ENCODE peak calls at places on chromosomes 16 and 17, in six cellular contexts. A is transverse colon; F is activated CD4-positive, alpha-beta T cell treated with anti-CD3 and anti-CD28 coated beads for 48 hours; U is effector memory CD4-positive, alpha-beta T cell; L is GM13976; V is activated gamma-delta T cell treated with anti-CD3 and anti-CD28 coated beads, Interleukin-2, amount 50 U/mL, for 16 hours. H is an unnamed sample.

GRCh38 chr16:1180772-1181714 is 28.1 kb downstream of the CACNA1H start:
- DNase-seq in A (no peak), F (no peak), U (no peak), L (no peak), V (no peak), H (no peak)

GRCh38 chr17:65660947-65661346 is 99.5 kb upstream of the AXIN2 start:
- DNase-seq in A (no peak), F (no peak), U (no peak), L (no peak), V (no peak), H (no peak)

GRCh38 chr17:10600551-10600950 is 51.1 kb upstream of the MYH2 start:
- DNase-seq in A (no peak), F (no peak), U (no peak), L (no peak), V (no peak), H (no peak)

GRCh38 chr17:7732981-7733557 is 15.5 kb downstream of the DNAH2 start:
- DNase-seq in A (no peak), F (no peak), U (no peak), L (no peak), V (no peak), H (no peak)

GRCh38 chr16:48203974-48204824 is 39.9 kb upstream of the LONP2 start:
- DNase-seq in A (peak), F (no peak), U (no peak), L (no peak), V (no peak), H (no peak)

GRCh38 chr17:38705803-38706624 is 941 bp downstream of the MLLT6 start:
- DNase-seq in A (peak), F (peak), U (no peak), L (no peak), V (no peak), H (peak)

GRCh38 chr17:41621916-41622315 is 2.5 kb downstream of the KRT17 start:
- DNase-seq in A (no peak), F (no peak), U (no peak), L (no peak), V (no peak), H (no peak)

GRCh38 chr16:58024673-58025350 is 742 bp upstream of the MMP15 start:
- DNase-seq in A (peak), F (peak), U (no peak), L (no peak), V (no peak), H (peak)

GRCh38 chr16:23496826-23497542 is 13.3 kb downstream of the GGA2 start:
- DNase-seq in A (no peak), F (no peak), U (no peak), L (no peak), V (no peak), H (no peak)

GRCh38 chr17:76265624-76266243 is 586 bp downstream of the UBALD2 start:
- DNase-seq in A (peak), F (peak), U (peak), L (no peak), V (peak), H (no peak)

GRCh38 chr16:66131156-66131807 is 235.2 kb upstream of the CDH5 start:
- DNase-seq in A (no peak), F (no peak), U (no peak), L (no peak), V (no peak), H (no peak)

GRCh38 chr16:8632675-8633182 is 11.2 kb downstream of the METTL22 start:
- DNase-seq in A (peak), F (no peak), U (no peak), L (no peak), V (no peak), H (no peak)

GRCh38 chr17:57485566-57485865 is 229.2 kb downstream of the MSI2 start:
- DNase-seq in A (no peak), F (no peak), U (no peak), L (no peak), V (no peak), H (no peak)

GRCh38 chr17:58285422-58285810 is 4.7 kb upstream of the MPO start:
- DNase-seq in A (no peak), F (no peak), U (no peak), L (no peak), V (no peak), H (no peak)

GRCh38 chr17:45247429-45248131 is 14.3 kb downstream of the SPATA32 start:
- DNase-seq in A (peak), F (peak), U (peak), L (peak), V (peak), H (peak)

GRCh38 chr16:55501549-55502322 is 7.1 kb upstream of the LPCAT2 start:
- DNase-seq in A (peak), F (no peak), U (no peak), L (peak), V (no peak), H (no peak)

GRCh38 chr17:4675791-4676190 is 28.1 kb downstream of the PELP1 start:
- DNase-seq in A (no peak), F (no peak), U (no peak), L (no peak), V (no peak), H (no peak)

GRCh38 chr17:45693792-45694191 is 90.3 kb upstream of the CRHR1 start:
- DNase-seq in A (no peak), F (no peak), U (no peak), L (no peak), V (no peak), H (no peak)

GRCh38 chr17:32123782-32124181 is 18.5 kb upstream of the RHOT1 start:
- DNase-seq in A (no peak), F (no peak), U (no peak), L (no peak), V (no peak), H (no peak)

GRCh38 chr17:31085563-31085962 is 9.2 kb upstream of the NF1 start:
- DNase-seq in A (no peak), F (no peak), U (no peak), L (no peak), V (no peak), H (no peak)

GRCh38 chr17:62692159-62692651 is 64.7 kb downstream of the MRC2 start:
- DNase-seq in A (no peak), F (no peak), U (no peak), L (no peak), V (no peak), H (no peak)

GRCh38 chr17:78107457-78107856 is 21.1 kb downstream of the TMC6 start:
- DNase-seq in A (no peak), F (peak), U (no peak), L (no peak), V (no peak), H (no peak)

GRCh38 chr17:81044764-81045589 is 10.0 kb downstream of the BAIAP2 start:
- DNase-seq in A (peak), F (no peak), U (no peak), L (no peak), V (no peak), H (no peak)

GRCh38 chr17:17884281-17885028 is 47.7 kb upstream of the SREBF1 start:
- DNase-seq in A (no peak), F (no peak), U (no peak), L (no peak), V (no peak), H (no peak)

GRCh38 chr17:78324391-78325075 is 35.3 kb downstream of the SOCS3 start:
- DNase-seq in A (peak), F (peak), U (no peak), L (no peak), V (no peak), H (no peak)

GRCh38 chr17:72640415-72641165 is 451.9 kb downstream of the SLC39A11 start:
- DNase-seq in A (peak), F (no peak), U (no peak), L (no peak), V (no peak), H (no peak)

GRCh38 chr16:57070986-57071540 is 21.3 kb upstream of the CPNE2 start:
- DNase-seq in A (no peak), F (no peak), U (no peak), L (no peak), V (no peak), H (no peak)

GRCh38 chr17:1398028-1398427 is 2.0 kb downstream of the YWHAE start:
- DNase-seq in A (no peak), F (no peak), U (no peak), L (no peak), V (no peak), H (no peak)

GRCh38 chr17:12730931-12731521 is 58.3 kb upstream of the ARHGAP44 start:
- DNase-seq in A (peak), F (no peak), U (no peak), L (no peak), V (no peak), H (no peak)

GRCh38 chr16:85246473-85246872 is 134.2 kb upstream of the CIBAR2 start:
- DNase-seq in A (no peak), F (no peak), U (no peak), L (no peak), V (no peak), H (no peak)

GRCh38 chr17:65193305-65194293 is 56.4 kb downstream of the RGS9 start:
- DNase-seq in A (no peak), F (no peak), U (no peak), L (no peak), V (no peak), H (no peak)

GRCh38 chr17:58325289-58325726 is 3.3 kb downstream of the TSPOAP1 start:
- DNase-seq in A (no peak), F (peak), U (no peak), L (no peak), V (no peak), H (no peak)

GRCh38 chr17:76683921-76684745 is 26.6 kb downstream of the MXRA7 start:
- DNase-seq in A (no peak), F (no peak), U (no peak), L (no peak), V (no peak), H (no peak)

GRCh38 chr16:85346404-85347212 is 234.3 kb upstream of the CIBAR2 start:
- DNase-seq in A (no peak), F (no peak), U (no peak), L (no peak), V (no peak), H (no peak)

GRCh38 chr17:7208027-7208571 is 11.5 kb downstream of the DLG4 start:
- DNase-seq in A (no peak), F (no peak), U (no peak), L (no peak), V (no peak), H (no peak)

GRCh38 chr17:45936610-45937009 is 42.3 kb downstream of the MAPT start:
- DNase-seq in A (no peak), F (no peak), U (no peak), L (no peak), V (no peak), H (no peak)

GRCh38 chr16:13335894-13336293 is 434.5 kb downstream of the SHISA9 start:
- DNase-seq in A (no peak), F (no peak), U (no peak), L (no peak), V (no peak), H (no peak)

GRCh38 chr17:50123649-50124349 is 6.2 kb downstream of the SAMD14 start:
- DNase-seq in A (no peak), F (no peak), U (no peak), L (no peak), V (no peak), H (no peak)

GRCh38 chr16:85123891-85124635 is 11.8 kb upstream of the CIBAR2 start:
- DNase-seq in A (peak), F (no peak), U (no peak), L (no peak), V (no peak), H (no peak)

H was measured in germinal center.